ENCODE peak calls at places on chromosomes 5 and 9, in nine cellular contexts. H, Y, P, C, J, M, E, W and I are unnamed samples.

GRCh38 chr9:893843-894420 is 52.4 kb downstream of the DMRT1 start:
- DNase-seq in H (peak; percentile 76), Y (peak; percentile 55), P (no peak), C (peak; percentile 4), J (peak; percentile 54), M (peak; percentile 32), E (peak; percentile 84), W (peak; percentile 67), I (peak; percentile 37)

GRCh38 chr9:115234094-115234493 is 116.1 kb upstream of the TNC start:
- DNase-seq in H (no peak), Y (peak; percentile 49), P (no peak), C (no peak), J (peak; percentile 92), M (no peak), E (peak; percentile 19), W (no peak), I (no peak)

GRCh38 chr9:126450537-126451205 is 124.0 kb downstream of the MVB12B start:
- DNase-seq in H (peak; percentile 64), Y (no peak), P (no peak), C (no peak), J (peak; percentile 8), M (no peak), E (no peak), W (peak; percentile 1), I (no peak)

GRCh38 chr9:113853333-113853732 is 22.8 kb upstream of the ZNF618 start:
- DNase-seq in H (no peak), Y (peak; percentile 7), P (no peak), C (no peak), J (no peak), M (no peak), E (no peak), W (no peak), I (no peak)

GRCh38 chr5:38621840-38622513 is 65.5 kb upstream of the LIFR start:
- DNase-seq in H (no peak), Y (peak; percentile 37), P (no peak), C (no peak), J (no peak), M (no peak), E (no peak), W (no peak), I (no peak)

GRCh38 chr9:36382484-36382883 is 17.6 kb downstream of the RNF38 start:
- DNase-seq in H (no peak), Y (no peak), P (no peak), C (no peak), J (peak; percentile 32), M (no peak), E (no peak), W (no peak), I (no peak)

GRCh38 chr5:173091981-173092380 is 35.8 kb downstream of the CREBRF start:
- DNase-seq in H (no peak), Y (no peak), P (no peak), C (no peak), J (no peak), M (no peak), E (no peak), W (no peak), I (no peak)

GRCh38 chr5:127962491-127962890 is 121.1 kb upstream of the SLC12A2 start:
- DNase-seq in H (no peak), Y (no peak), P (no peak), C (no peak), J (no peak), M (no peak), E (no peak), W (no peak), I (no peak)